ENCODE peak calls at places on chromosomes 11 and 22, in seven cellular contexts. One of them, this sample, is unnamed.

GRCh38 chr11:10499452-10500262 is 41.3 kb downstream of the RNF141 start:
- DNase-seq in lower lobe of right lung: no peak
- DNase-seq in pancreas: no peak
- DNase-seq in cardiac muscle cell: no peak
- DNase-seq in right atrium auricular region: peak
- DNase-seq in ovary: no peak
- DNase-seq in fibroblast of lung: peak
- DNase-seq in this sample: no peak

GRCh38 chr11:70810131-70810530 is 411.8 kb downstream of the CTTN start:
- DNase-seq in fibroblast of lung: no peak
- DNase-seq in lower lobe of right lung: peak
- DNase-seq in ovary: no peak
- DNase-seq in pancreas: no peak
- DNase-seq in right atrium auricular region: no peak
- DNase-seq in cardiac muscle cell: no peak
- DNase-seq in this sample: no peak

GRCh38 chr11:109552376-109552775 is 130.4 kb downstream of the C11orf87 start:
- DNase-seq in cardiac muscle cell: no peak
- DNase-seq in fibroblast of lung: no peak
- DNase-seq in pancreas: no peak
- DNase-seq in lower lobe of right lung: no peak
- DNase-seq in right atrium auricular region: no peak
- DNase-seq in ovary: no peak
- DNase-seq in this sample: no peak

GRCh38 chr11:10650166-10650565 is 43.4 kb downstream of the IRAG1 start:
- DNase-seq in right atrium auricular region: no peak
- DNase-seq in ovary: no peak
- DNase-seq in fibroblast of lung: no peak
- DNase-seq in cardiac muscle cell: no peak
- DNase-seq in pancreas: no peak
- DNase-seq in lower lobe of right lung: no peak
- DNase-seq in this sample: no peak

GRCh38 chr11:14350716-14351238 is 8.2 kb downstream of the RRAS2 start:
- DNase-seq in pancreas: no peak
- DNase-seq in fibroblast of lung: no peak
- DNase-seq in cardiac muscle cell: no peak
- DNase-seq in ovary: no peak
- DNase-seq in lower lobe of right lung: no peak
- DNase-seq in right atrium auricular region: no peak
- DNase-seq in this sample: no peak

GRCh38 chr11:133038850-133039249 is 493.5 kb downstream of the OPCML start:
- DNase-seq in ovary: no peak
- DNase-seq in lower lobe of right lung: no peak
- DNase-seq in right atrium auricular region: no peak
- DNase-seq in fibroblast of lung: no peak
- DNase-seq in cardiac muscle cell: no peak
- DNase-seq in pancreas: no peak
- DNase-seq in this sample: no peak

GRCh38 chr22:44304354-44304753 is 8.4 kb downstream of the SHISAL1 start:
- DNase-seq in pancreas: no peak
- DNase-seq in lower lobe of right lung: no peak
- DNase-seq in ovary: no peak
- DNase-seq in right atrium auricular region: no peak
- DNase-seq in cardiac muscle cell: no peak
- DNase-seq in fibroblast of lung: no peak
- DNase-seq in this sample: peak

GRCh38 chr11:75371930-75372876 is 20.7 kb upstream of the ARRB1 start:
- DNase-seq in ovary: no peak
- DNase-seq in lower lobe of right lung: no peak
- DNase-seq in cardiac muscle cell: no peak
- DNase-seq in fibroblast of lung: peak
- DNase-seq in pancreas: no peak
- DNase-seq in right atrium auricular region: no peak
- DNase-seq in this sample: no peak

GRCh38 chr22:36212896-36213295 is 11.3 kb upstream of the APOL4 start:
- DNase-seq in fibroblast of lung: no peak
- DNase-seq in right atrium auricular region: no peak
- DNase-seq in pancreas: no peak
- DNase-seq in ovary: no peak
- DNase-seq in cardiac muscle cell: no peak
- DNase-seq in lower lobe of right lung: no peak
- DNase-seq in this sample: no peak

GRCh38 chr22:20786536-20786979 is 12.6 kb downstream of the SERPIND1 start:
- DNase-seq in cardiac muscle cell: peak
- DNase-seq in pancreas: peak
- DNase-seq in lower lobe of right lung: no peak
- DNase-seq in right atrium auricular region: no peak
- DNase-seq in ovary: no peak
- DNase-seq in fibroblast of lung: no peak
- DNase-seq in this sample: no peak

GRCh38 chr11:61498767-61499341 is 9.7 kb upstream of the LRRC10B start:
- DNase-seq in fibroblast of lung: no peak
- DNase-seq in pancreas: no peak
- DNase-seq in cardiac muscle cell: no peak
- DNase-seq in ovary: no peak
- DNase-seq in right atrium auricular region: no peak
- DNase-seq in lower lobe of right lung: no peak
- DNase-seq in this sample: no peak

GRCh38 chr11:117178210-117179034 is at the start of gene SIDT2:
- DNase-seq in lower lobe of right lung: peak
- DNase-seq in fibroblast of lung: peak
- DNase-seq in cardiac muscle cell: peak
- DNase-seq in ovary: peak
- DNase-seq in pancreas: peak
- DNase-seq in right atrium auricular region: peak
- DNase-seq in this sample: peak

GRCh38 chr11:120869097-120869496 is 154.8 kb upstream of the TBCEL start:
- DNase-seq in ovary: no peak
- DNase-seq in right atrium auricular region: no peak
- DNase-seq in pancreas: no peak
- DNase-seq in fibroblast of lung: no peak
- DNase-seq in lower lobe of right lung: no peak
- DNase-seq in cardiac muscle cell: no peak
- DNase-seq in this sample: no peak

GRCh38 chr22:42343136-42343484 is 72.7 kb upstream of the TCF20 start:
- DNase-seq in right atrium auricular region: no peak
- DNase-seq in ovary: peak
- DNase-seq in pancreas: no peak
- DNase-seq in fibroblast of lung: no peak
- DNase-seq in lower lobe of right lung: no peak
- DNase-seq in cardiac muscle cell: peak
- DNase-seq in this sample: no peak

GRCh38 chr11:106152824-106153223 is 75.4 kb downstream of the AASDHPPT start:
- DNase-seq in fibroblast of lung: peak
- DNase-seq in pancreas: no peak
- DNase-seq in ovary: no peak
- DNase-seq in right atrium auricular region: no peak
- DNase-seq in cardiac muscle cell: no peak
- DNase-seq in lower lobe of right lung: no peak
- DNase-seq in this sample: no peak

GRCh38 chr22:48096846-48097665 is 1334.6 kb downstream of the TBC1D22A start:
- DNase-seq in pancreas: no peak
- DNase-seq in right atrium auricular region: no peak
- DNase-seq in fibroblast of lung: no peak
- DNase-seq in lower lobe of right lung: no peak
- DNase-seq in cardiac muscle cell: no peak
- DNase-seq in ovary: no peak
- DNase-seq in this sample: no peak

GRCh38 chr11:85679581-85679980 is 6.4 kb downstream of the CCDC89 start:
- DNase-seq in cardiac muscle cell: no peak
- DNase-seq in pancreas: no peak
- DNase-seq in right atrium auricular region: no peak
- DNase-seq in ovary: no peak
- DNase-seq in fibroblast of lung: no peak
- DNase-seq in lower lobe of right lung: no peak
- DNase-seq in this sample: no peak

GRCh38 chr11:85682330-85683305 is 3.4 kb downstream of the CCDC89 start:
- DNase-seq in fibroblast of lung: peak
- DNase-seq in right atrium auricular region: no peak
- DNase-seq in cardiac muscle cell: no peak
- DNase-seq in ovary: peak
- DNase-seq in pancreas: peak
- DNase-seq in lower lobe of right lung: peak
- DNase-seq in this sample: no peak

GRCh38 chr11:85685820-85686459 is at the start of gene CCDC89:
- DNase-seq in cardiac muscle cell: peak
- DNase-seq in fibroblast of lung: peak
- DNase-seq in right atrium auricular region: peak
- DNase-seq in lower lobe of right lung: peak
- DNase-seq in pancreas: no peak
- DNase-seq in ovary: peak
- DNase-seq in this sample: peak

GRCh38 chr11:85680897-85681296 is 5.1 kb downstream of the CCDC89 start:
- DNase-seq in ovary: no peak
- DNase-seq in fibroblast of lung: no peak
- DNase-seq in cardiac muscle cell: no peak
- DNase-seq in pancreas: no peak
- DNase-seq in right atrium auricular region: no peak
- DNase-seq in lower lobe of right lung: no peak
- DNase-seq in this sample: no peak

DNA sequence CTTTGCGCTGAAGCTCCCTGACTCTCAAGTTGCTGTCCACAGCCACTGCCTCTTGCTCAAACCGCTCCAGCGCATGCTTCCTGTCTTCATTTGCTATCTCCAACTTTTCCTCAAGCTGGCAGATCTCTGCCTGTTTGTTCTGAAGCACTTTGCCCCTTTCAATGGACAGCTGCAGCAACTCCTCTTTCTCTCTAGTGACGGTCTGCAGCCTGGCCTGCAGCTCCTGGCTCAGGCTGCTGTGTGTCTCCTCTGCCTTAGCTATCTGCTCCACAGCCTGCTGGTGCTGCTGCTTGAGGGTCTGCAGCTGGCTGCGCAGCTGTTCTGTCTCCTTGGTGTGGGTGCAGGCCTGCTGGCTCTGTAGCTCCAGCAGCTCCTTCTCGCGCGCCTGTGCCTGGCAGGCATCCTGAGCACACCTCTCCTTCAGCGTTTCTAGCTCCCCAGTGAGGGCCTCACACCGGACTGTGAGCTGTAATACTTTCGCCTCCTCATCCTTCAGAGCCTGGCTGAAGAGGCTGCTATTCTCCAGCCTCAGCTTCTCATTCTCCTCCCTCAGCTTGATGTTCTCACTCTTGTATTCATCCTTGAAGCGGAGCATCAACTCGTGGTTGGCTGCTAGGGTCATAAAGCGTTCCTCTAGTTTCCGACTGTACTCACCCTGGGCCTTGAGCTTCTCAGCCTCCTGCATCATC is 720 bp downstream of the CCDC89 start:
- DNase-seq in cardiac muscle cell: peak
- DNase-seq in ovary: peak
- DNase-seq in pancreas: no peak
- DNase-seq in right atrium auricular region: no peak
- DNase-seq in lower lobe of right lung: peak
- DNase-seq in fibroblast of lung: peak
- DNase-seq in this sample: no peak
- H3K4me3 ChIP-seq in cardiac muscle cell: no peak
- H3K4me3 ChIP-seq in ovary: peak
- H3K4me3 ChIP-seq in pancreas: no peak
- H3K4me3 ChIP-seq in right atrium auricular region: peak
- H3K4me3 ChIP-seq in lower lobe of right lung: peak
- H3K4me3 ChIP-seq in fibroblast of lung: peak
- H3K4me3 ChIP-seq in this sample: peak

GRCh38 chr22:29625090-29625825 is 21.8 kb downstream of the NF2 start:
- DNase-seq in pancreas: peak
- DNase-seq in lower lobe of right lung: peak
- DNase-seq in cardiac muscle cell: peak
- DNase-seq in ovary: peak
- DNase-seq in right atrium auricular region: peak
- DNase-seq in fibroblast of lung: peak
- DNase-seq in this sample: peak
- TF ChIP-seq CTCF in pancreas: peak
- TF ChIP-seq CTCF in lower lobe of right lung: peak
- TF ChIP-seq CTCF in cardiac muscle cell: peak
- TF ChIP-seq CTCF in ovary: peak
- TF ChIP-seq CTCF in right atrium auricular region: peak
- TF ChIP-seq CTCF in fibroblast of lung: peak
- TF ChIP-seq CTCF in this sample: peak

GRCh38 chr11:773830-774229 is 3.5 kb downstream of the GATD1 start:
- DNase-seq in pancreas: no peak
- DNase-seq in ovary: no peak
- DNase-seq in right atrium auricular region: no peak
- DNase-seq in fibroblast of lung: no peak
- DNase-seq in cardiac muscle cell: no peak
- DNase-seq in lower lobe of right lung: peak
- DNase-seq in this sample: no peak

GRCh38 chr11:773425-773824 is 3.9 kb downstream of the GATD1 start:
- DNase-seq in right atrium auricular region: no peak
- DNase-seq in lower lobe of right lung: no peak
- DNase-seq in ovary: no peak
- DNase-seq in fibroblast of lung: no peak
- DNase-seq in cardiac muscle cell: no peak
- DNase-seq in pancreas: no peak
- DNase-seq in this sample: no peak

GRCh38 chr11:776459-777287 is 614 bp downstream of the GATD1 start:
- DNase-seq in ovary: peak
- DNase-seq in pancreas: no peak
- DNase-seq in fibroblast of lung: no peak
- DNase-seq in cardiac muscle cell: peak
- DNase-seq in right atrium auricular region: no peak
- DNase-seq in lower lobe of right lung: peak
- DNase-seq in this sample: no peak

GRCh38 chr11:772429-773390 is 4.6 kb downstream of the GATD1 start:
- DNase-seq in cardiac muscle cell: no peak
- DNase-seq in fibroblast of lung: no peak
- DNase-seq in pancreas: no peak
- DNase-seq in ovary: no peak
- DNase-seq in lower lobe of right lung: peak
- DNase-seq in right atrium auricular region: no peak
- DNase-seq in this sample: no peak

DNA sequence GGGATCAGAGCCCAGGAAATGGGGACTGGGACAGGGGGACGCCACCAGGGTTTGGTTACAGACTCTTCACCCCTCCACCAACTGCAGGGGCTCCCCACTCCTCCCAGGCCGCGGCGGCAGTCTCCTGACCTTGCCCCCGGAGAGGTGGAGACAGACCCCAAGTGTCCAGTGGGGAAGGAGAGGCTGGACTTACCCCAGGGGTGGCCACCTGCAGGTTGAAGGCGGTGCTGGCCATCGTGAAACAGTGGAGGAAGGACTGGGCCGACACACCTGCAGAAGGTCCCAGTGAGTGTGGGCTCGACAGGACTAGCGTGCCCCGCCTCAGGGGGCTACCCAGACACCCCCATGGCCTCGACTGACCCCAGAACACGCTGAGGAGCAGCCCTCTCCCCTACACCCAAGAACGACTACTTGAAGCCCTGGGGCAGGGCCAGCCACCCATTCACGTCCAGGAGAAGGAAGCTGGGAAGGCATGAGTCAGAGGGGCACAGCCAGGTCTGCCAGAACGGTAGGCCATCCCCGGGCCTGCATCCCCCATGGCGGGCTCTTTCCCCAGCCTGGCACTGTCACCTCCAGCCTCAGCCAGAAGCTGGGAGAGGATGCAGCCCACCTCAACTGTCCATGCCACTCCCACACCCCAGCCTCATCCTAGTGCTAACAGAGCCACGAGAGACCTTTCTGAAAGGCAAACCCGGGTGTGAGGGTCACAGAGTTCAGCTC is 2.3 kb downstream of the GATD1 start:
- DNase-seq in right atrium auricular region: no peak
- DNase-seq in lower lobe of right lung: peak
- DNase-seq in fibroblast of lung: no peak
- DNase-seq in pancreas: no peak
- DNase-seq in cardiac muscle cell: no peak
- DNase-seq in ovary: peak
- DNase-seq in this sample: no peak
- H3K4me3 ChIP-seq in right atrium auricular region: no peak
- H3K4me3 ChIP-seq in lower lobe of right lung: no peak
- H3K4me3 ChIP-seq in fibroblast of lung: peak
- H3K4me3 ChIP-seq in pancreas: no peak
- H3K4me3 ChIP-seq in cardiac muscle cell: no peak
- H3K4me3 ChIP-seq in ovary: no peak
- H3K4me3 ChIP-seq in this sample: no peak

GRCh38 chr22:24521791-24522245 is 26.7 kb downstream of the UPB1 start:
- DNase-seq in right atrium auricular region: no peak
- DNase-seq in cardiac muscle cell: peak
- DNase-seq in ovary: no peak
- DNase-seq in lower lobe of right lung: peak
- DNase-seq in pancreas: peak
- DNase-seq in fibroblast of lung: peak
- DNase-seq in this sample: no peak
- TF ChIP-seq CTCF in right atrium auricular region: peak
- TF ChIP-seq CTCF in cardiac muscle cell: peak
- TF ChIP-seq CTCF in ovary: no peak
- TF ChIP-seq CTCF in lower lobe of right lung: peak
- TF ChIP-seq CTCF in pancreas: no peak
- TF ChIP-seq CTCF in fibroblast of lung: peak
- TF ChIP-seq CTCF in this sample: peak